ENCODE peak calls at places on chromosomes 6 and 20, in seven cellular contexts. Q is AG09309, L is PC-9, X is endothelial cell, E is cardiac muscle cell, W is Peyer's patch, O is omental fat pad. M is an unnamed sample.

GRCh38 chr20:58081842-58082241 is 146.6 kb downstream of the ANKRD60 start:
- DNase-seq in Q (peak; percentile 89), L (no peak), X (no peak), E (peak; percentile 58), W (no peak), O (no peak), M (no peak)

GRCh38 chr6:34519971-34520644 is 36.0 kb downstream of the SPDEF start:
- DNase-seq in Q (no peak), L (no peak), X (no peak), E (no peak), W (no peak), O (no peak), M (no peak)

GRCh38 chr6:47733879-47734558 is 35.6 kb downstream of the ADGRF4 start:
- DNase-seq in Q (no peak), L (no peak), X (no peak), E (peak; percentile 19), W (no peak), O (no peak), M (no peak)

GRCh38 chr20:34547844-34548613 is 10.5 kb upstream of the MAP1LC3A start:
- DNase-seq in Q (no peak), L (no peak), X (no peak), E (no peak), W (no peak), O (no peak), M (no peak)

GRCh38 chr20:15708984-15709598 is 864.2 kb downstream of the KIF16B start:
- DNase-seq in Q (no peak), L (no peak), X (peak; percentile 72), E (peak; percentile 32), W (peak; percentile 76), O (no peak), M (no peak)

GRCh38 chr20:50689864-50690263 is 1.5 kb downstream of the RIPOR3 start:
- DNase-seq in Q (no peak), L (peak; percentile 61), X (no peak), E (peak; percentile 83), W (peak; percentile 64), O (no peak), M (no peak)

GRCh38 chr6:18386302-18386976 is 711 bp upstream of the RNF144B start:
- DNase-seq in Q (no peak), L (no peak), X (no peak), E (peak; percentile 42), W (no peak), O (no peak), M (no peak)

GRCh38 chr6:52942221-52942620 is 32.7 kb upstream of the GSTA3 start:
- DNase-seq in Q (no peak), L (no peak), X (no peak), E (no peak), W (no peak), O (no peak), M (no peak)

GRCh38 chr20:49179368-49180277 is 8.5 kb downstream of the STAU1 start:
- DNase-seq in Q (no peak), L (no peak), X (no peak), E (peak; percentile 3), W (no peak), O (no peak), M (no peak)

GRCh38 chr20:58774214-58774613 is 76.5 kb downstream of the GNAS-AS1 start:
- DNase-seq in Q (no peak), L (no peak), X (no peak), E (no peak), W (no peak), O (no peak), M (no peak)

GRCh38 chr6:160789263-160790027 is 87.4 kb downstream of the PLG start:
- DNase-seq in Q (no peak), L (no peak), X (no peak), E (no peak), W (no peak), O (no peak), M (no peak)

DNA sequence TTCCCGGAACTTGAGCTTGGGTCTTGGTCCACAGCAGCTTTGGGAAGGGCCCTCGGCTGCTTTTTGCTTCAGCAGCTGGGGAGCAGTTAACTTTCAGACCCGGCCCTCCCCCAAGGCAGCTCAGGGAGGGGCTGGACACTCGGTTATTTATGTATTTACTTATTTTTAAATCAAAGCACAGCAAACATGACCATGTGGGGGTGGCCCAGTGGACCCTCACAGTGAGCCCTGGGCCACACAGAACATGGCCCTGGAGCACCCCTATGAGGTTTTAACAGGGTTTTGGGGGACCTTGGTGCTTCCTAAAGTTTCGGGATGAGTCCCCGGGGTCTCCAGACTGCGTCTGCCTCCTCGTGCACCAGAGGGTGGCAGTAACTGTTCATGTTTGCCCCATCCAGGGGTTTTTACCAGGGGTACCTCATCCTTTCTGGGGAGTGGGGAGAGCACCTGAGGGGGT is 26.6 kb upstream of the NPBWR2 start:
- DNase-seq in Q (no peak), L (no peak), X (no peak), E (no peak), W (peak; percentile 34), O (peak; percentile 7), M (no peak)
- TF ChIP-seq CTCF in Q (peak; percentile 37), L (peak; percentile 45), X (no peak), E (peak; percentile 2), W (no peak), O (no peak), M (peak; percentile 44)

GRCh38 chr20:25158043-25158442 is 37.5 kb upstream of the ENTPD6 start:
- DNase-seq in Q (no peak), L (no peak), X (no peak), E (no peak), W (no peak), O (no peak), M (no peak)

GRCh38 chr20:25160897-25161296 is 34.6 kb upstream of the ENTPD6 start:
- DNase-seq in Q (no peak), L (no peak), X (no peak), E (no peak), W (no peak), O (no peak), M (no peak)

GRCh38 chr20:25165128-25165527 is 30.4 kb upstream of the ENTPD6 start:
- DNase-seq in Q (no peak), L (no peak), X (no peak), E (no peak), W (no peak), O (no peak), M (no peak)

DNA sequence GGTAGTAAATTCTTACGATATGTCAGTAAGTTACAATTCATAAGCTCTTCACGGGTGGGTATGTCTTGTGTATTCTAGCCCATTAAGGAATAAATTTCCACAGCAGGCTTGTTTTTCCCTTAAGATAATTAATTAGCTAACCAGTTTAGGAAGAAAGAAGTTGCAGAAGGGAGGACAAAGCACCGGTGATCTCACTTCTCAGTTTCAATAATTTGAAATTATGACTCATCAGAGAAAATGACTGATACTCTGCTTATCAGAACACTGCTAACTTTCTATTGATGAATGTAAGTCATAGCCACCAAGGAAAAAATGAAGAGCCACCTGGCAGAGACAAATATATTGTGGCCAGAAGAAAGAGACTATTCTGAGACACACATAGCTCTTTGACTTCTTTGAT is 35.1 kb upstream of the ENTPD6 start:
- DNase-seq in Q (no peak), L (no peak), X (no peak), E (no peak), W (no peak), O (no peak), M (no peak)
- TF ChIP-seq CTCF in Q (no peak), L (no peak), X (no peak), E (no peak), W (no peak), O (no peak), M (no peak)

GRCh38 chr6:68975064-68975463 is 340.0 kb downstream of the ADGRB3 start:
- DNase-seq in Q (no peak), L (no peak), X (no peak), E (peak; percentile 1), W (no peak), O (no peak), M (no peak)
- TF ChIP-seq CTCF in Q (no peak), L (no peak), X (no peak), E (no peak), W (no peak), O (no peak), M (peak; percentile 29)

GRCh38 chr6:157326979-157327378 is 3.7 kb upstream of the TMEM242 start:
- DNase-seq in Q (no peak), L (no peak), X (no peak), E (peak; percentile 87), W (no peak), O (no peak), M (no peak)

GRCh38 chr6:157322792-157323113 is 566 bp downstream of the TMEM242 start:
- DNase-seq in Q (no peak), L (no peak), X (no peak), E (no peak), W (no peak), O (no peak), M (no peak)

GRCh38 chr6:157325069-157325805 is 1.9 kb upstream of the TMEM242 start:
- DNase-seq in Q (no peak), L (no peak), X (no peak), E (peak; percentile 39), W (no peak), O (no peak), M (no peak)

GRCh38 chr6:157323924-157324276 is 581 bp upstream of the TMEM242 start:
- DNase-seq in Q (peak; percentile 41), L (peak; percentile 70), X (peak; percentile 73), E (peak; percentile 91), W (peak; percentile 81), O (peak; percentile 52), M (peak; percentile 18)

GRCh38 chr6:157323114-157323923 is at the start of gene TMEM242:
- DNase-seq in Q (peak; percentile 70), L (peak; percentile 90), X (peak; percentile 91), E (peak; percentile 97), W (peak; percentile 95), O (peak; percentile 73), M (peak; percentile 58)
- TF ChIP-seq CTCF in Q (peak; percentile 29), L (peak; percentile 51), X (peak; percentile 43), E (peak; percentile 41), W (peak; percentile 29), O (no peak), M (no peak)

DNA sequence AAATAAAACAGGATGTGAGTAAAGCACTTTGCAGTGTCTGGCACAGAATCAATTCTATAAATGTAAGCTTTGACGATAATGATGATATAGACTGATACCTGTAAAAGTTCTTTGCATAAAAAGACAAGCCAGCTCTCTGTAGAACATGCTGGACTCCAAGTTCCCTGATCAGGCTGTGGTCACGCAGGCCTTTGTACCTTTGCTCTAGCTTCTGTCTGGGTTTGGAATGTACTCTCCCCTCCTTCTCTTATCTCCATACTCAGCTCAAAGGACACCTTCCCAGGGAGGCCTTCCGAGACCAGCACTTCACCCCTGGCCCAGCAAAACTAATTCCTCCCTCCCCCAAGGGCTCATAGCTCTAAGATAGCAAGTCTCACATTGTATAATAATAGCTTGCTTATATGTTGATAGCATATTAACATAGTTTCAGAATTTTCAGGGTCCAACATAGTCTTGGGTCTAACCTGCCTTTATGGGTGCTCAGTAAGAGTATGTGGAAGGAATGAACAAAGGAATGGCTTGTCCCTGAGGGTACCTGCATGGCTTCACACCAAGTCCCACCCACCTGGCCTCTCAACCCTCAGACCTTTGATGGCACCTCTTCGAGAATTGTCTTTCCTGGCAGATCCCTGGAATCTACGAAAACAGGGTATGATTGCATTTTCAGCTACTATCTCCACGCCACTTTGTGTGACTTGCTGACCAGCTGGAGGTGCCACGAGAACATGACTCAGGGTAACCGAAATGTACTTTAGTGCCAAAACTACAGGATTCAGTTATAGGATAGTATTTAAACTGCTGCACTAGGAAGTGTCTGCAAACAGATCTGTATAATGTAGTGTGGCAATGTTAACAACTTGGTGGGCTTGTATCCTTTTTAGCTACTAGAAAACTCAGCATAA is 41.7 kb upstream of the PIM1 start:
- DNase-seq in Q (no peak), L (peak; percentile 34), X (no peak), E (peak; percentile 72), W (peak; percentile 85), O (no peak), M (no peak)
- TF ChIP-seq CTCF in Q (no peak), L (no peak), X (no peak), E (no peak), W (no peak), O (no peak), M (no peak)

M was measured in D721Med.